ENCODE peak calls at places on chromosomes 5 and 9, in nine cellular contexts. S is GDM1; J is AML-193; A is C1 segment of cervical spinal cord; X is Daoy; Z is SW480; D is mucosa of gallbladder; U is central memory CD8-positive, alpha-beta T cell; Y is neuronal stem cell. R is an unnamed sample.
A peak's percentile ranks its signal among the peaks of the same experiment; 100 is the strongest.

GRCh38 chr9:136769710-136770191 is 5.4 kb upstream of the LCN15 start:
- DNase-seq in U (no peak), J (no peak), Z (no peak), S (peak; percentile 19), Y (peak; percentile 52), A (no peak), X (peak; percentile 57), D (peak; percentile 31), R (no peak)

GRCh38 chr5:55072668-55073067 is 29.8 kb upstream of the GZMA start:
- DNase-seq in Y (no peak), U (no peak), S (no peak), X (no peak), J (no peak), A (no peak), D (no peak), Z (no peak), R (no peak)

GRCh38 chr9:27369591-27369990 is 72.6 kb upstream of the EQTN start:
- DNase-seq in J (no peak), Y (no peak), Z (no peak), S (no peak), U (no peak), X (no peak), A (no peak), D (no peak), R (no peak)

GRCh38 chr5:178232920-178233429 is 373 bp upstream of the PHYKPL start:
- DNase-seq in J (no peak), Z (no peak), U (no peak), Y (no peak), S (no peak), D (no peak), A (no peak), X (no peak), R (no peak)

GRCh38 chr5:153147891-153148623 is 342.4 kb upstream of the GRIA1 start:
- DNase-seq in S (no peak), A (no peak), X (no peak), J (peak; percentile 5), D (no peak), U (no peak), Z (peak; percentile 74), Y (peak; percentile 20), R (no peak)

GRCh38 chr5:141919218-141920129 is 4.2 kb upstream of the DELE1 start:
- DNase-seq in J (no peak), X (no peak), S (no peak), D (no peak), Z (no peak), Y (no peak), A (no peak), U (no peak), R (no peak)

GRCh38 chr9:16247188-16247875 is 623.1 kb downstream of the BNC2 start:
- DNase-seq in D (no peak), X (peak; percentile 32), S (no peak), J (no peak), Y (no peak), U (no peak), Z (no peak), A (no peak), R (no peak)

GRCh38 chr9:89080193-89080592 is 88.9 kb downstream of the S1PR3 start:
- DNase-seq in D (peak; percentile 45), Y (no peak), J (no peak), Z (no peak), S (no peak), U (no peak), X (no peak), A (no peak), R (no peak)

GRCh38 chr5:86679529-86679928 is 61.8 kb downstream of the COX7C start:
- DNase-seq in Z (peak; percentile 58), Y (peak; percentile 9), D (peak; percentile 28), X (peak; percentile 84), J (peak; percentile 30), U (no peak), S (no peak), A (no peak), R (no peak)

GRCh38 chr5:180628827-180629702 is 20.3 kb downstream of the FLT4 start:
- DNase-seq in J (no peak), S (no peak), U (no peak), Z (no peak), D (no peak), X (no peak), A (no peak), Y (no peak), R (no peak)

GRCh38 chr9:93092171-93092991 is 3.6 kb upstream of the CARD19 start:
- DNase-seq in U (no peak), D (no peak), Z (no peak), J (no peak), X (no peak), A (no peak), Y (no peak), S (no peak), R (peak; percentile 5)

GRCh38 chr5:85663708-85664031 is 954.1 kb upstream of the COX7C start:
- DNase-seq in Y (no peak), J (no peak), Z (no peak), A (no peak), X (peak; percentile 7), S (no peak), U (no peak), D (no peak), R (no peak)

GRCh38 chr9:89941875-89942274 is 337.1 kb downstream of the GADD45G start:
- DNase-seq in S (no peak), U (no peak), X (peak; percentile 83), Y (no peak), A (no peak), J (no peak), D (no peak), Z (peak; percentile 58), R (no peak)

GRCh38 chr5:154446183-154447073 is 631 bp downstream of the SAP30L start:
- DNase-seq in S (no peak), U (no peak), J (no peak), A (peak; percentile 76), Y (peak; percentile 57), Z (peak; percentile 39), D (peak; percentile 58), X (peak; percentile 67), R (peak; percentile 59)

GRCh38 chr5:169173372-169173771 is 127.6 kb downstream of the SLIT3 start:
- DNase-seq in U (no peak), X (no peak), A (no peak), Z (no peak), D (no peak), S (no peak), Y (no peak), J (no peak), R (no peak)

GRCh38 chr9:100401042-100401441 is 25.9 kb upstream of the MSANTD3 start:
- DNase-seq in S (no peak), U (no peak), X (no peak), D (no peak), A (no peak), J (no peak), Z (no peak), Y (no peak), R (no peak)

GRCh38 chr5:81629986-81630385 is 120.9 kb downstream of the SSBP2 start:
- DNase-seq in Y (no peak), X (no peak), D (no peak), A (no peak), S (no peak), U (no peak), Z (no peak), J (no peak), R (no peak)

GRCh38 chr5:159971931-159972461 is 36.9 kb upstream of the TTC1 start:
- DNase-seq in U (no peak), A (no peak), D (peak; percentile 16), Y (no peak), J (no peak), S (no peak), X (no peak), Z (peak; percentile 36), R (no peak)

GRCh38 chr5:151037561-151038291 is 17.3 kb downstream of the GPX3 start:
- DNase-seq in J (no peak), Y (no peak), S (no peak), A (no peak), X (peak; percentile 36), Z (no peak), D (peak; percentile 42), U (no peak), R (no peak)

GRCh38 chr9:134378901-134379338 is 52.7 kb downstream of the RXRA start:
- DNase-seq in S (no peak), Y (no peak), Z (peak; percentile 57), A (peak; percentile 30), X (peak; percentile 88), J (no peak), D (peak; percentile 70), U (no peak), R (no peak)

GRCh38 chr5:67038817-67039603 is 157.6 kb downstream of the CD180 start:
- DNase-seq in D (no peak), S (no peak), A (no peak), U (no peak), Z (peak; percentile 38), J (no peak), X (peak; percentile 74), Y (no peak), R (no peak)

GRCh38 chr9:125752070-125752628 is 5.0 kb downstream of the PBX3 start:
- DNase-seq in D (no peak), S (no peak), U (no peak), X (no peak), J (no peak), Z (no peak), Y (no peak), A (no peak), R (no peak)